ENCODE peak calls at places on chromosomes 3 and 15, in five cellular contexts. M, U, X, C and N are unnamed samples. For H3K4me1, the result is how much of the 10 kb centered on the place peaks cover.

GRCh38 chr3:118380576-118380975 is 654.1 kb downstream of the IGSF11 start:
- DNase-seq in M (no peak), X (no peak), U (no peak), C (no peak), N (no peak)

GRCh38 chr3:78427303-78427702 is 1340.5 kb downstream of the ROBO1 start:
- DNase-seq in X (no peak), M (no peak), U (no peak), C (no peak), N (no peak)

GRCh38 chr15:64521726-64522164 is 61.4 kb downstream of the ZNF609 start:
- DNase-seq in C (peak), M (no peak), U (peak), X (no peak), N (peak)

GRCh38 chr3:24830230-24831152 is 335.8 kb upstream of the THRB start:
- DNase-seq in U (no peak), M (no peak), C (peak), X (no peak), N (no peak)

GRCh38 chr15:57138260-57138895 is 219.9 kb downstream of the TCF12 start:
- DNase-seq in X (no peak), C (peak), U (peak), M (no peak), N (peak)

GRCh38 chr3:58173670-58174472 is 36.9 kb downstream of the DNASE1L3 start:
- DNase-seq in U (peak), X (no peak), M (peak), C (peak), N (peak)

GRCh38 chr15:96500491-96500890 is 170.0 kb downstream of the NR2F2 start:
- DNase-seq in U (no peak), M (no peak), X (no peak), C (no peak), N (no peak)

GRCh38 chr3:126056681-126057546 is 27.0 kb downstream of the SLC41A3 start:
- DNase-seq in C (no peak), U (peak), M (no peak), X (no peak), N (no peak)

GRCh38 chr3:14812196-14812785 is 6.5 kb upstream of the FGD5 start:
- DNase-seq in M (no peak), C (no peak), X (no peak), U (no peak), N (no peak)
- H3K4me3 ChIP-seq in M (peak), C (peak), X (peak), U (no peak), N (no peak)

GRCh38 chr3:59302442-59302841 is 252.6 kb upstream of the CFAP20DC start:
- DNase-seq in M (no peak), X (no peak), U (no peak), C (no peak), N (no peak)
- H3K4me1 ChIP-seq in M (under half), X (under half), U (under half), C (under half), N (under half)

GRCh38 chr3:48467473-48468267 is 21.1 kb downstream of the ATRIP start:
- DNase-seq in X (no peak), C (no peak), M (no peak), U (no peak), N (no peak)
- H3K4me3 ChIP-seq in X (peak), C (peak), M (peak), U (no peak), N (no peak)

DNA sequence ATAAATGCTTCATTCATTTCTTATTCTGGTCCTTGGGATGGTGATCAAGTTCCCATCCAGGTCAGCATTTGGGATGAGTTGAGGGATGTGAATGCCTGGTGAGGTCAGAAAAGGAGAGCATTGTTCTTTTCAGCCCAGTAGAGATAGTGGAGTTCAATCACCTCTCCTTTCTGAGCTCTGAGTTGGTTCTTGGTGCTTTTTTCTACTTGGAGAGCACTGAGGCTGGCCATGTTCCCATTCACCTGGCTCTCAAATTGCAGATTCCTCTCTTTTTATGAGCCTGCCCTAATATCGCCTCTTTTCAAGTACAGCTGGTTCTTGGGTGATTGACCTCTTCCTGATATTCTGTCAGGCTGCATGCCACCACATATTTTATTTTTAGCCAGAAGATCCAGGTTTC is 10.5 kb downstream of the AQP9 start:
- DNase-seq in U (no peak), M (no peak), C (no peak), X (no peak), N (no peak)
- H3K4me1 ChIP-seq in U (under half), M (under half), C (under half), X (under half), N (under half)